ENCODE peak calls at places on chromosome 22, in seven cellular contexts. J is neural progenitor cell, M is hepatocyte, H is PC-3, U is GM23338, L is OCI-LY7, I is HCT116. W is an unnamed sample.

GRCh38 chr22:36510966-36511881 is 4.4 kb upstream of the FOXRED2 start:
- DNase-seq in J (peak), M (peak), H (peak), U (peak), L (peak), I (no peak), W (peak)

GRCh38 chr22:40588726-40589125 is 47.8 kb downstream of the MRTFA start:
- DNase-seq in J (no peak), M (peak), H (peak), U (no peak), L (no peak), I (no peak), W (peak)

GRCh38 chr22:47113880-47114415 is 351.5 kb downstream of the TBC1D22A start:
- DNase-seq in J (no peak), M (no peak), H (no peak), U (no peak), L (no peak), I (no peak), W (no peak)

GRCh38 chr22:32702421-32702820 is 99.1 kb upstream of the TIMP3 start:
- DNase-seq in J (no peak), M (no peak), H (no peak), U (no peak), L (no peak), I (no peak), W (no peak)

GRCh38 chr22:26589367-26589844 is 526 bp downstream of the TPST2 start:
- DNase-seq in J (peak), M (peak), H (peak), U (peak), L (peak), I (no peak), W (peak)

GRCh38 chr22:35987487-35987886 is 41.1 kb downstream of the RBFOX2 start:
- DNase-seq in J (no peak), M (peak), H (no peak), U (no peak), L (no peak), I (no peak), W (peak)

GRCh38 chr22:39482768-39483167 is 19.3 kb upstream of the MIEF1 start:
- DNase-seq in J (peak), M (no peak), H (no peak), U (no peak), L (no peak), I (no peak), W (peak)

GRCh38 chr22:48615171-48616008 is 1212.3 kb downstream of the BRD1 start:
- DNase-seq in J (no peak), M (no peak), H (no peak), U (no peak), L (no peak), I (no peak), W (no peak)

GRCh38 chr22:50314455-50315288 is 7.2 kb upstream of the PLXNB2 start:
- DNase-seq in J (no peak), M (peak), H (no peak), U (peak), L (peak), I (no peak), W (no peak)

GRCh38 chr22:29382575-29383328 is 5.6 kb downstream of the AP1B1 start:
- DNase-seq in J (no peak), M (peak), H (no peak), U (no peak), L (no peak), I (no peak), W (no peak)

GRCh38 chr22:32281092-32281491 is 25.9 kb upstream of the SLC5A4 start:
- DNase-seq in J (no peak), M (no peak), H (no peak), U (no peak), L (no peak), I (no peak), W (peak)

GRCh38 chr22:40178417-40179409 is 988 bp downstream of the TNRC6B start:
- DNase-seq in J (peak), M (peak), H (peak), U (peak), L (peak), I (no peak), W (peak)

GRCh38 chr22:22945195-22945594 is 57.6 kb downstream of the IGLL5 start:
- DNase-seq in J (no peak), M (no peak), H (no peak), U (no peak), L (no peak), I (no peak), W (no peak)

GRCh38 chr22:32951081-32951806 is 106.9 kb downstream of the SYN3 start:
- DNase-seq in J (peak), M (no peak), H (no peak), U (peak), L (no peak), I (no peak), W (no peak)

GRCh38 chr22:30539368-30539767 is 7.2 kb downstream of the SEC14L6 start:
- DNase-seq in J (no peak), M (no peak), H (no peak), U (no peak), L (no peak), I (no peak), W (no peak)
- H3K27ac ChIP-seq in J (no peak), M (no peak), H (no peak), U (no peak), L (no peak), I (no peak), W (no peak)

DNA sequence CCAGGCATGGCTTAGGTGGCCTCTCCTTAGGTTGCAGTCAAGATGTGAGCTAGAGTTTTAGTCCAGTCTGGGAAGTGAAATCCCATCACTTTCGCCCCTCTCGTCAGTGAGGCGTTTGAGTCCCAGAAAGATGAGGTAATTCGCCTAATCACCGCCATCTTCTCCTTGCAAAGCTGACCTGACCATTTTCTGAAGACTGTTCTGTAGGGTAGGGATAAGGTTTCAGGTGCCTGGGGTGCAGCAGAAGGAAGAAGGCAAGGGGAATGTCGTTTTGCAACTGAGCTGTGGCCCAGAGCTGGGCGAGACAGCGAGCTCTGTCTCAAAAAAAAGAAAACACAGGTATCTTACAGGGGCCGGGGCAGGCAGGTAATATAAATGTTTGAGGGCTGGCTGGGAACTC is 61.7 kb upstream of the CECR2 start:
- DNase-seq in J (no peak), M (no peak), H (no peak), U (peak), L (no peak), I (no peak), W (no peak)
- TF ChIP-seq EZH2phosphoT487 in J (no peak), M (no peak), H (no peak), U (no peak), L (no peak), I (no peak), W (no peak)

GRCh38 chr22:42996646-42997365 is 18.1 kb downstream of the PACSIN2 start:
- DNase-seq in J (no peak), M (no peak), H (no peak), U (no peak), L (no peak), I (no peak), W (peak)
- H3K27ac ChIP-seq in J (no peak), M (peak), H (no peak), U (peak), L (no peak), I (no peak), W (peak)

DNA sequence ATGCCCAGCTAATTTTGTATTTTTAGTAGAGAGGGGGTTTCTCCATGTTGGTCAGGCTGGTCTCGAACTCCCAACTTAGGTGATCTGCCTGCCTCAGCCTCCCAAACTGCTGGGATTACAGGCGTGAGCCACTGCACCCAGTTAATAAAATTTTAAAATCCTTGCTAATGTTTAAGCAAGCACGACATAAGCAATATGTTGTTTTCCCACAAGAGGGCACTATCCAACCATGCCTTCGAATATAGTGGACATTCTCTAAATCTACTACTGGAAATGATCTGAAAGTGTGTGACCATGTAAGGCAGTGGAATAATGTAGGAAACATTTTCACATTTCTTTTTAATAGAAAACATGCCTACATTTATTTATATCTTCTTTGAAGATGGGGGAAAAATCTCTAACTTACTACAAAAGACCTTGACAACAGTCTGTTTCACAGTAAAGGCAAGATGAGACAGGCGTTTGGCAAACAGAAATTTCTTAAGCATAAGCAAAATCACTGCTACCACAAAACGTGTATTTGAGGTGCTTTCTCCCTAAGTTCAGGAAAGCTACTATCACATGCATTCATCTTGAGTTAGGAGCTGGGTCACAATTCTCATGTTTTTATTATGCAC is 38.2 kb downstream of the PITPNB start:
- DNase-seq in J (peak), M (peak), H (peak), U (peak), L (peak), I (peak), W (peak)
- TF ChIP-seq EZH2phosphoT487 in J (no peak), M (no peak), H (no peak), U (no peak), L (no peak), I (no peak), W (no peak)

DNA sequence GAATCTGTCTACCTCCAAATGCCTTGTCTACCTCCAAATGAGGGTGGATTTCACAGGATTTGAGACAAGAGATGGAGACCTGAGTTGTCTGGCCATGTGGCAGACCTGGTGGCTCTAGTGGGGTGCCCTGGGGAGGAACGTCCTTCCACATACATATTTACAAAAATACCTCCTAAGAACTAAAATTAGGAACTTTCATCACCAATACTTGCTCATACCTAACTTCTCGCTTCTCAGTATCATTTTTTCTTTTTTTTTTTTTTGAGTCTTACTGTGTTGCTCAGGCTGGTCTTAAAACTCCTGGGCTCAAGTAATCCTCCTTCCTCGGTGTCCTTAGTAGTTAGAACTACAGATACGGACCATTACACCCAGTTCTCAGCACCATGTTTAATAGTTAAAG is 117.9 kb downstream of the MED15 start:
- DNase-seq in J (no peak), M (no peak), H (no peak), U (no peak), L (no peak), I (no peak), W (no peak)
- H3K27ac ChIP-seq in J (no peak), M (no peak), H (no peak), U (no peak), L (no peak), I (no peak), W (no peak)

GRCh38 chr22:38110863-38111852 is 674 bp upstream of the BAIAP2L2 start:
- DNase-seq in J (peak), M (peak), H (no peak), U (peak), L (no peak), I (no peak), W (peak)
- TF ChIP-seq EZH2phosphoT487 in J (no peak), M (no peak), H (no peak), U (no peak), L (no peak), I (no peak), W (no peak)

DNA sequence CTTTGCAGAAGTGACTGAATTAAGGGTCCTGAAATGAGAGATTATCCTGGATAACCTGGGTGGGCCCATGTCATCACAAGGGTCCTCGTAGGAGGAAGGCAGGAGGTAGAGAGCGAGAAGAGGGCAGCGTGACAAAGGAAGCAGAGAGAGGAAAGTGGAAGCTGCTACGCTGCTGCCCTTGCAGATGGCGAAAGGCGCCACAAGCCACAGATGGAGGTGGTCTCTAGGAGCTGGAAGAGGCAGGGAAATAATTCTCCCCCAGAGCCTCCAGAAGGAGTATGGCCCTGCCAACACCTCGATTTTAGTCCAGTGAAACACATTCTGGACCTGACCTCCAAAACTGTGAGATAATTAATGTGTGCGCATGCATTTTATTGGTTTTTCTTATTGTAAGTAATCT is 13.4 kb downstream of the TMEM184B start:
- DNase-seq in J (no peak), M (no peak), H (no peak), U (no peak), L (no peak), I (no peak), W (no peak)
- H3K27ac ChIP-seq in J (no peak), M (peak), H (no peak), U (no peak), L (peak), I (no peak), W (no peak)

DNA sequence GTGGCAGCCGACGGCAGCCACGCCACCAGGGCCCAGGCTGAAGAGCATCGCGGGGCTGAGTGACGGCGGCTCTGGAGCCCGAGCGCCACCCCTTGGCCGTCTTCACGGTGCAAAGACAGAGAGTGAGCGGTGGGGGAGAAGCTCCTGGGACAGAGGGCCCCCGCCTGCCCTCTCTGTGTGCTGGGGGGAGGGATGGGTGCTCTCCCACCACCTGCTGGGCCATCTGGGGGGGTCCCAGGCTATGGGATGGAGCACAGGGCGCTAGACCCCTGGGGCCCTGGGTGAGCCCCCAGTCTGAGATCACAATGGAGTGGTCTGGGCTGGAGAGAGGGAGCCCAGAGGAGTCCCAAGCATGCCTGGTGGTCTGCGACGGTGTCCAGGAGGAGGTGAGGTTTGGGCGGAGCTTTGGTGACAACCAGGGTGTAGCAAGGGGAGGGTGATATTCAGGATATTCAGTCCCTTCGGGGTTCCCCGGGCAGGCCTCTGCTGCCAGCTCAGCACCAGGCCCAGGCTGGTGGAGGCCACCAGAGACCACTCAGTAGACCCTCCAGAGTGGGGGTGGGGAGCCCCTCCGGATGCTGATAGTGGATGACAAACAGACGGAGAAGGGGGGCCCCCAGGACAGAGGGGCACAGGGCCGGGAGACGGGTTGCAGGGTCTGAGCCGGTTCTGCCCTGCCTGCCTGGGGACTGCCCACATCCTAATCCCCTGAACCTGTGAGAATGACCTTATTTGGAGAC is 78.1 kb upstream of the PRR5 start:
- DNase-seq in J (peak), M (peak), H (peak), U (peak), L (peak), I (no peak), W (no peak)
- TF ChIP-seq EZH2phosphoT487 in J (no peak), M (no peak), H (no peak), U (no peak), L (no peak), I (no peak), W (no peak)